ENCODE peak calls at places on chromosomes 11 and 22, in six cellular contexts. X is H9, H is mesenchymal stem cell, L is H1, W is IMR-90, S is neuronal stem cell. V is an unnamed sample. For H3K9me3, the result is how much of the 10 kb centered on the place peaks cover.

GRCh38 chr11:90134420-90135003 is at the start of gene NAALAD2:
- DNase-seq in W (peak), S (peak), H (peak), X (peak), L (peak), V (peak)

GRCh38 chr11:130819561-130819960 is 96.7 kb downstream of the SNX19 start:
- DNase-seq in W (no peak), X (no peak), S (no peak), H (no peak), L (no peak), V (no peak)

GRCh38 chr11:45713573-45713972 is 48.2 kb upstream of the CHST1 start:
- DNase-seq in W (no peak), X (no peak), H (no peak), S (no peak), L (no peak), V (no peak)

GRCh38 chr11:36288442-36289225 is 590 bp downstream of the COMMD9 start:
- DNase-seq in W (no peak), H (no peak), X (no peak), L (no peak), S (no peak), V (peak)

GRCh38 chr11:6387811-6388599 is 2.3 kb upstream of the SMPD1 start:
- DNase-seq in S (no peak), H (peak), X (no peak), W (peak), L (no peak), V (no peak)

GRCh38 chr22:17732251-17732854 is 41.9 kb downstream of the BID start:
- DNase-seq in X (no peak), S (no peak), H (no peak), W (no peak), L (no peak), V (no peak)

GRCh38 chr22:22855617-22856308 is 31.9 kb upstream of the IGLL5 start:
- DNase-seq in X (peak), H (no peak), S (no peak), W (no peak), L (no peak), V (peak)

GRCh38 chr11:119263352-119263940 is 53.5 kb downstream of the MCAM start:
- DNase-seq in H (peak), X (no peak), W (peak), S (no peak), L (no peak), V (no peak)

GRCh38 chr11:57458410-57459111 is 1.8 kb upstream of the RTN4RL2 start:
- DNase-seq in X (peak), W (peak), S (no peak), L (no peak), H (peak), V (no peak)

GRCh38 chr11:17477084-17477333 is 364 bp upstream of the ABCC8 start:
- DNase-seq in S (no peak), X (no peak), H (no peak), W (no peak), L (no peak), V (no peak)

GRCh38 chr22:26619510-26619909 is 1.7 kb upstream of the CRYBB1 start:
- DNase-seq in X (no peak), W (no peak), H (no peak), L (no peak), S (no peak), V (no peak)

GRCh38 chr11:123517559-123518364 is 87.7 kb downstream of the GRAMD1B start:
- DNase-seq in S (no peak), W (no peak), X (no peak), L (no peak), H (no peak), V (no peak)

GRCh38 chr11:72781313-72782080 is 12.3 kb downstream of the STARD10 start:
- DNase-seq in W (no peak), X (peak), S (no peak), H (peak), L (no peak), V (peak)

GRCh38 chr11:70542406-70542805 is 144.1 kb downstream of the CTTN start:
- DNase-seq in S (no peak), H (no peak), W (no peak), L (no peak), X (no peak), V (no peak)

GRCh38 chr11:65524010-65524746 is 705 bp upstream of the SCYL1 start:
- DNase-seq in S (no peak), W (no peak), L (no peak), H (no peak), X (no peak), V (no peak)

GRCh38 chr11:27971256-27971655 is 136.7 kb downstream of the KIF18A start:
- DNase-seq in H (no peak), X (no peak), L (no peak), S (no peak), W (no peak), V (no peak)

GRCh38 chr11:65425971-65426838 is 3.6 kb downstream of the NEAT1 start:
- DNase-seq in W (peak), L (no peak), X (no peak), S (no peak), H (peak), V (peak)

GRCh38 chr11:61762216-61762615 is 9.8 kb downstream of the MYRF start:
- DNase-seq in S (no peak), H (no peak), X (no peak), L (no peak), W (no peak), V (no peak)
- H3K9me3 ChIP-seq in S (under half), H (under half), X (under half), L (under half), W (under half), V (under half)

DNA sequence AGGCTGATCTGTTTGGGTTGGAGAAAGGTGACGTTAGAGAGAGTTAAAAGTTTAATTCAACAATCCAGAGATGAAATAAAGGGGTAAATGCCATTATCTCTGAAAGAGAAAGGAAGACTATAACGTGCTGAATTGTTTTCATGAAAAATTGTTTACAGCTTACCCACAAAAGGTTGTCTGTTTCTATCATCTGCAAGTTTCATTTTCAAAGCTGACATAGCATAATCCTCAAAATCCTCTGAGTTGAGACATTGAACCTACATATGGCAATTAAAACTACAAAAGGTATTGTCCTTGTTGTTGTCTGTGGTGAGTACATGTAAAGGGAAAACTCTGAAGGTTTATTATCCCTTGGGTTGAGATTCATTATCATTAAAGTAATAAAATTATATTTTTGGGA is 569.9 kb downstream of the LUZP2 start:
- DNase-seq in W (no peak), X (no peak), L (no peak), S (no peak), H (no peak), V (no peak)
- H2AK5ac ChIP-seq in W (no peak), X (no peak), L (no peak), S (no peak), H (no peak), V (no peak)

GRCh38 chr11:75004215-75004614 is 15.5 kb downstream of the NEU3 start:
- DNase-seq in W (no peak), S (no peak), H (no peak), L (no peak), X (no peak), V (no peak)

GRCh38 chr11:75001686-75002085 is 13.0 kb downstream of the NEU3 start:
- DNase-seq in S (no peak), X (no peak), L (no peak), H (no peak), W (no peak), V (peak)

DNA sequence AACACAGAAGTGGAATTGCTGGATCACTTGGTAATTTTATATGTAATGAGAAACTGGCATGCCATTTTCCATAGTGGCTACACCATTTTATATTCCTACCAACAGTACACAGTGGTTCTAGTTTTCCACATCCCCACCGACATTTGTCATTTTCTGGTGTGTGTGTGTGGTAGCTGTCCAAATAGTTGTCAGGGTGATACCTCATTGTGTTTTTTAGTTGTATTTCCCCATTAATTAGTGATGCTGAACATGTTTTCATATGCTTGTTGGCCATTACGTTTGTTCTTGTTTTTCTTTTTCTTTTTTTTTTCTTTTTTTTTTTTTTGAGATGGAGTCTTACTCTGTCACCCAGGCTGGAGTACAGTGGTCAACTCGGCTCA is 12.2 kb downstream of the NEU3 start:
- DNase-seq in X (no peak), L (no peak), H (no peak), W (no peak), S (no peak), V (no peak)
- H4K91ac ChIP-seq in X (no peak), L (no peak), H (no peak), W (no peak), S (no peak), V (no peak)

GRCh38 chr11:103829596-103829995 is 206.8 kb upstream of the DDI1 start:
- DNase-seq in H (no peak), X (no peak), S (no peak), L (no peak), W (no peak), V (no peak)

GRCh38 chr11:103826856-103827255 is 209.6 kb upstream of the DDI1 start:
- DNase-seq in H (no peak), S (no peak), L (no peak), W (no peak), X (no peak), V (no peak)

GRCh38 chr11:103830205-103830604 is 206.2 kb upstream of the DDI1 start:
- DNase-seq in H (no peak), X (no peak), W (no peak), L (no peak), S (no peak), V (no peak)

GRCh38 chr11:103832762-103833161 is 203.7 kb upstream of the DDI1 start:
- DNase-seq in X (no peak), S (no peak), H (no peak), W (peak), L (no peak), V (no peak)
- H3K9me3 ChIP-seq in X (under half), S (under half), H (under half), W (under half), L (under half), V (under half)

GRCh38 chr11:67288452-67289225 is 464 bp upstream of the ANKRD13D start:
- DNase-seq in S (peak), X (peak), H (peak), W (peak), L (no peak), V (peak)

GRCh38 chr11:67288198-67288451 is 978 bp upstream of the ANKRD13D start:
- DNase-seq in H (no peak), W (no peak), L (no peak), X (no peak), S (no peak), V (no peak)

GRCh38 chr11:67286621-67287333 is 2.3 kb upstream of the ANKRD13D start:
- DNase-seq in X (no peak), S (no peak), W (no peak), L (no peak), H (no peak), V (no peak)

GRCh38 chr11:67289226-67289650 is at the start of gene ANKRD13D:
- DNase-seq in H (no peak), S (no peak), W (no peak), X (no peak), L (no peak), V (no peak)

GRCh38 chr11:67287355-67288197 is 1.5 kb upstream of the ANKRD13D start:
- DNase-seq in W (no peak), H (no peak), X (no peak), L (no peak), S (no peak), V (no peak)
- H2AK5ac ChIP-seq in W (peak), H (peak), X (no peak), L (peak), S (peak), V (peak)

DNA sequence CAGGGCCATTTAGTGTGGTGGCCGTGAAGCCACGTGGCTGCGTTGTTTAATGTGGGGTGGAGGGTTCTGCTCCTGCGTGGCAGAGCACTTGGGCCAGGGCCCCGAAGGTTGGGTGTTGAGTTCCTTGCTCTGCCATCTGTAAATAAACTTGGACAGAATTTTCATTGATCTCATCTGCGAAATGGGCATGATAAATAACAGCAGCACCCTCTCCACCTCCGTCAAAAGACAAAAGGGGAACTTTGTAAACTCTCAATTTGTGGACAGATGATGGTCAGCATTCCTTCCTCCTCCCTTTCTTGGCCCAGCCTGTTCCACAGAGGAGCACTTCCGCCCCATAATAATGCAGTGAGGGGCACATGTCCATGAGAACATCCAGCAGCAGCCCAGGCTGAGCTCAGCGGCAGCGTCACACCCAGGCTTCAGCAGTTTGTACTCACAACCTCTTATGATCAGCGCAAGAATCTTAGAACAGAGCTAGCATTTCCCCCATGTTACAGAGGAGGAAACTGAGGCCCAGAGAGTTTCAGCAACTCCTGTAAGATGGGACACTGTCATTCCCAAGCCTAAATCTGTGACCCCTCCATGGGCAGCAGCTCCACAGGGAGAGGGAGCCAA is 874.5 kb downstream of the BRD1 start:
- DNase-seq in L (no peak), W (no peak), X (no peak), S (no peak), H (no peak), V (no peak)
- H4K91ac ChIP-seq in L (no peak), W (no peak), X (no peak), S (no peak), H (no peak), V (no peak)

GRCh38 chr22:36768616-36769015 is 7.3 kb downstream of the IFT27 start:
- DNase-seq in X (no peak), H (no peak), S (no peak), W (no peak), L (no peak), V (no peak)

GRCh38 chr22:36768141-36768540 is 7.8 kb downstream of the IFT27 start:
- DNase-seq in X (peak), W (no peak), H (no peak), S (no peak), L (no peak), V (no peak)

GRCh38 chr22:36765943-36766450 is 9.9 kb downstream of the IFT27 start:
- DNase-seq in L (no peak), H (no peak), S (no peak), X (no peak), W (peak), V (no peak)

GRCh38 chr22:36765131-36765942 is 10.6 kb downstream of the IFT27 start:
- DNase-seq in X (peak), S (no peak), L (no peak), W (no peak), H (no peak), V (no peak)

GRCh38 chr22:36767035-36767775 is 8.7 kb downstream of the IFT27 start:
- DNase-seq in H (no peak), S (no peak), L (no peak), X (peak), W (no peak), V (no peak)
- H3K9me3 ChIP-seq in H (under half), S (under half), L (under half), X (under half), W (under half), V (under half)

DNA sequence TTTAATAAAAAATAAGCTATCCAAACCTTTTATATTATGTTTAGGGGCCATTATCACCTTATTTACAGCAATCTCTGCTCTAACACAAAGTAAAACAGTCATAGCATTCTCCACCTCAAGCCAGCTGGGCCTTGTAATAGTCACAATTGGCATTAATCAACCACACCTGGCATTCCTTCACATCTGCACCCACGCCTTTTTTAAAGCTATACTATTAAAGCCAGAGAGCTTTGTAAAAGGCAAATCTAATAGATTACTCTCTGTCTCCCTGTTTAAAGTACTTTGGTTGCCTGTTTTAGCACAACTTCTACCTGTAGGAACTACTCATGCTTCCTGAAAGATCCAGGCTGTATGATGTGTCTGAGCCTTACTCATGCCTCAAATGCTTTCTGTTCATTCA is 113.1 kb downstream of the CSNK2A3 start:
- DNase-seq in X (no peak), H (no peak), S (no peak), W (no peak), L (no peak), V (no peak)
- H2AK5ac ChIP-seq in X (no peak), H (no peak), S (no peak), W (no peak), L (peak), V (no peak)

DNA sequence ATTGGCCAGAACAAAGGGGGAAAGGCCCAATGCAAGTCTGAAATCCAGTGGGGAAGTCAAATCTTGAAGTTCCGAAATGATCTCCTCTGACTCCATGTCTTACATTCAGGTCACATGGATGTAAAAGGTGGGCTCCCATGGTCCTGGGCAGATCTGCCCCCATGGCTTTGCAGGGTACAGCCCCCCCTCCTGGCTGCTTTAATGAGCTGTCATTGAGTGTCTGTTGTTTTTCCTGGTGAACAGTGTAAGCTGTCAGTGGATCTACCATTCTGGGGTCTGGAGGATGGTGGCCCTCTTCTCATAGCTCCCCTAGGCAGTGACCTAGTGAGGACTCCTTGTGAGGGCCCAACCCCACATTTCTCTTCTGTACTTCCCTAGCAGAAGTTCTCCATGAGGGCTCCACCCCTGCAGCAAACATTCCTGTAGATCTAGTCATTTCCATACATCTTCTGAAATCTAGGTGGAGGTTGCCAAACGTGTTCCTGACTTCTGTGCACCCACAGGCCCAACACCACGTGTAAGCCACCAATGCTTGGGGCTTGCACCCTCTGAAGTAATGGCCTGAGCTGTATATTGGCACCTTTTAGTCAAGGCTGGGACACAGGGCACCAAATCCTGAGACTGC is 9.3 kb downstream of the CARD18 start:
- DNase-seq in H (no peak), W (no peak), L (no peak), X (no peak), S (no peak), V (peak)
- H4K91ac ChIP-seq in H (no peak), W (no peak), L (no peak), X (no peak), S (no peak), V (no peak)

V was measured in trophoblast cell.